ENCODE peak calls at places on chromosomes 3 and 15, in nine cellular contexts. I, J, N, K, Z, P, M, B and E are unnamed samples.

GRCh38 chr3:36741285-36741684 is 23.1 kb downstream of the DCLK3 start:
- DNase-seq in I (no peak), J (no peak), K (no peak), N (no peak), B (no peak), Z (no peak), P (no peak), M (no peak), E (no peak)

GRCh38 chr3:172476339-172476738 is 28.1 kb upstream of the GHSR start:
- DNase-seq in K (no peak), P (no peak), M (no peak), N (no peak), J (no peak), Z (no peak), B (no peak), I (no peak), E (no peak)

GRCh38 chr3:128167973-128168674 is 14.8 kb downstream of the EEFSEC start:
- DNase-seq in K (peak; percentile 18), N (no peak), B (peak; percentile 8), Z (no peak), J (peak; percentile 64), P (no peak), I (no peak), M (no peak), E (no peak)

GRCh38 chr15:79094611-79095021 is 4.0 kb upstream of the RASGRF1 start:
- DNase-seq in P (no peak), I (no peak), B (no peak), N (no peak), J (no peak), Z (no peak), K (no peak), M (no peak), E (no peak)

GRCh38 chr15:50698101-50698500 is 11.5 kb upstream of the TRPM7 start:
- DNase-seq in P (no peak), Z (no peak), K (no peak), B (no peak), N (no peak), J (no peak), M (no peak), I (no peak), E (no peak)

GRCh38 chr3:188721990-188722389 is 449.8 kb upstream of the TPRG1 start:
- DNase-seq in I (no peak), P (no peak), N (no peak), Z (no peak), B (no peak), J (no peak), K (no peak), M (no peak), E (no peak)

GRCh38 chr15:50280271-50280670 is 14.7 kb upstream of the HDC start:
- DNase-seq in I (no peak), Z (no peak), M (no peak), B (no peak), J (no peak), N (no peak), P (no peak), K (peak; percentile 6), E (no peak)

GRCh38 chr15:69782155-69782658 is 315.5 kb downstream of the TLE3 start:
- DNase-seq in I (no peak), P (no peak), Z (no peak), N (no peak), M (no peak), J (no peak), K (no peak), B (no peak), E (no peak)

GRCh38 chr15:57885435-57885834 is 178.9 kb downstream of the POLR2M start:
- DNase-seq in N (no peak), J (no peak), M (no peak), K (no peak), B (no peak), I (no peak), P (no peak), Z (peak; percentile 5), E (no peak)

GRCh38 chr3:57557088-57557537 is 1.0 kb downstream of the PDE12 start:
- DNase-seq in N (peak; percentile 27), J (peak; percentile 25), B (peak; percentile 34), M (no peak), K (peak; percentile 41), I (no peak), P (no peak), Z (no peak), E (no peak)

GRCh38 chr15:86650084-86650483 is 570.4 kb downstream of the AGBL1 start:
- DNase-seq in I (no peak), B (no peak), M (no peak), N (peak; percentile 45), P (no peak), Z (no peak), K (no peak), J (no peak), E (no peak)

GRCh38 chr3:157279237-157279636 is 119.3 kb upstream of the CCNL1 start:
- DNase-seq in J (no peak), I (no peak), M (no peak), Z (no peak), P (no peak), N (no peak), B (no peak), K (no peak), E (no peak)

GRCh38 chr3:164416491-164417222 is 661.6 kb downstream of the SI start:
- DNase-seq in Z (no peak), N (no peak), I (no peak), B (no peak), P (no peak), K (peak; percentile 59), J (no peak), M (no peak), E (no peak)

GRCh38 chr3:67858492-67858891 is 204.1 kb upstream of the SUCLG2 start:
- DNase-seq in B (no peak), P (no peak), M (no peak), I (no peak), N (no peak), J (no peak), K (no peak), Z (no peak), E (no peak)

DNA sequence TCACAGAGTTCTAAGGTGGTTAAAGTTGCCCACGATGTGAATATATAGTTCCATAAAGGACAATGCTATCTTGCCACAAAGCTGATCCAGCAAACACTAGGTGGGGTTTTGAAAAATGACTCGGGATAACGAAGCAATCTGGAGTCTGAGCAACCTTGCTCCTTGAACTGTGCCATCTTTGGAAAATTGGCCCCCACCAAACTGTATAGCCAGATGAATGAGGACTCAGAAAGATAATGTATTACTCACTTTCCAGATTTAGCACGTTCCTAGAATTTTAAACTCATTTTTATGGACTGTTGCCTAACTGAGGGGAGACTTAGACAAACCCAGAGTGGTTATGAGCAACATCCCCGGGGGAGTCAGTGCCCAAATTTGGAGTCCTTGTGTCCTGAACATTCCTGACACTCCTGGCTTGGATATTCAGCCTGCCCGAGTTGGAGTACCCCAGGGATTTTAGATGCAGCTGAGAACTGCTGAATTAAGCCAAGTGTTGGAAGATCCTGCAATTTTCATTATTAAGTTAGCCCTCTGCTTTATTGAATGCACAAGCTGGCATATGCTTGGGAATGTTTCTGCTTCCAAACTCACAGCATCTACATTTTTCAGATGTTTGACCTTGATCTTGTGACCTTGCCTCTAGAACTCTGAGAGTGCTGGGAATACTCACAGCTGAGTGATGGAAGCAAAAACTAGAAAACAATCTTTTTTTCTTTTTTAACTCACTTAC is 8.8 kb upstream of the MAGI1 start:
- DNase-seq in P (no peak), B (peak; percentile 88), Z (no peak), J (no peak), M (no peak), K (peak; percentile 36), I (no peak), N (peak; percentile 30), E (no peak)
- TF ChIP-seq CTCF in P (no peak), B (peak; percentile 44), Z (no peak), J (no peak), M (no peak), K (no peak), I (no peak), N (no peak), E (no peak)

DNA sequence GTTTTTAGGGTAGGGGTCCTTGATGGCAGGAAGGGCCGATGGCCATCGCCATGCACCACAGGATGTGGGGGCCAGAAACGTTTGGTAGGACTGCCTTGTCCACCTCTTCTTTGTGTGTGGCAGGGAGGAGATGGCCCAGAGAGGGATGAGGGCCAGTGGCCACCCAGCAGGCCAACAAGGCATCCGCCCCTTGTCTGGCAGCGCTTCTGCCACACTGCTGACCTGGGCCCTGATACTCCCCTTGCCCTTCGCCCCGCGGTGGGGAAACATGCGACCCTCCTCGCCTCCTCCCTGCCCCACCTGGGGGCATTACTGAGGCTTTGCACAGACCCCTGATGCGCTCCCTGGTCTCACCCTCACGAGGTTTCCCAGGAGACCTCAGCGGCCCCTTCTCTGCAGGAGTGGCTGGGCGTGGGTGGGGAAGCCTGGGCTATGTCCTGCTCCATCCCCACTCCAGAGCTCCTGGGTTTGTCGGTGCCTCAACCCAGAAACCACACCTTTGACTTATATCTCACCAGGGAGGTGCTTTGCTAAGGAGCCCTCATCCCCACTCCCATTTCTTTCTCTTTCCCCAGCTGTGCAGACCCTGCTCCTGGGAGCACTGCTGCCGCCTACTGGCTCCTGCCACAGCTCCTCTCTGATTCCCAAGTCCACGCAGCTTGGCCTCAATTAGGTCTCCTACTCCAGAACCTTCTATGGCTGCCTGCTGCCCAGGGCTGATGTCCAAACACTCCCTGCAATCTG is 38.7 kb downstream of the FEM1B start:
- DNase-seq in M (no peak), P (peak; percentile 34), Z (no peak), N (peak; percentile 22), K (peak; percentile 51), B (no peak), J (peak; percentile 50), I (no peak), E (peak; percentile 48)
- TF ChIP-seq CTCF in M (peak; percentile 58), P (peak; percentile 50), Z (no peak), N (no peak), K (peak; percentile 73), B (peak; percentile 57), J (peak; percentile 39), I (no peak), E (no peak)

GRCh38 chr3:133007601-133008000 is 30.6 kb upstream of the TMEM108 start:
- DNase-seq in J (no peak), I (no peak), P (no peak), Z (no peak), N (no peak), B (no peak), M (no peak), K (no peak), E (no peak)
- TF ChIP-seq CTCF in J (no peak), I (no peak), P (no peak), Z (no peak), N (no peak), B (no peak), M (no peak), K (no peak), E (no peak)

GRCh38 chr15:39998511-39998910 is 40.5 kb downstream of the SRP14 start:
- DNase-seq in P (no peak), I (no peak), Z (no peak), N (no peak), J (no peak), B (no peak), M (no peak), K (no peak), E (no peak)

GRCh38 chr15:40002295-40002694 is 36.7 kb downstream of the SRP14 start:
- DNase-seq in M (peak; percentile 11), J (peak; percentile 89), K (peak; percentile 23), I (no peak), P (no peak), N (peak; percentile 55), B (no peak), Z (no peak), E (no peak)

GRCh38 chr15:39999538-39999937 is 39.4 kb downstream of the SRP14 start:
- DNase-seq in N (no peak), B (no peak), I (no peak), K (no peak), Z (no peak), J (no peak), P (no peak), M (no peak), E (no peak)

GRCh38 chr15:39997031-39997430 is 42.0 kb downstream of the SRP14 start:
- DNase-seq in N (no peak), J (no peak), I (no peak), B (peak; percentile 16), Z (no peak), P (no peak), M (no peak), K (peak; percentile 31), E (no peak)
- TF ChIP-seq CTCF in N (no peak), J (no peak), I (no peak), B (no peak), Z (no peak), P (no peak), M (no peak), K (no peak), E (no peak)